ENCODE peak calls at places on chromosomes 7 and 10, in nine cellular contexts. F is occipital lobe; X is NCI-H2081 treated with DMSO at 0.1 percent for 48 hours; G is fibroblast of lung; I is NCI-H774; T is activated CD8-positive, alpha-beta memory T cell treated with anti-CD3 and anti-CD28 coated beads for 24 hours; R is brain pericyte; P is AG08396; W is naive B cell. Z is an unnamed sample.

GRCh38 chr10:75406158-75407065 is 4.8 kb upstream of the ZNF503 start:
- DNase-seq in F (no peak), X (no peak), G (no peak), I (no peak), T (no peak), R (no peak), P (no peak), W (no peak), Z (no peak)

GRCh38 chr7:71133232-71133622 is 1.3 kb downstream of the GALNT17 start:
- DNase-seq in F (no peak), X (no peak), G (no peak), I (no peak), T (no peak), R (no peak), P (no peak), W (no peak), Z (no peak)

GRCh38 chr7:18040196-18040595 is 12.6 kb upstream of the PRPS1L1 start:
- DNase-seq in F (no peak), X (no peak), G (peak), I (no peak), T (no peak), R (peak), P (peak), W (no peak), Z (no peak)

GRCh38 chr10:113711142-113711541 is 31.4 kb downstream of the CASP7 start:
- DNase-seq in F (no peak), X (no peak), G (no peak), I (no peak), T (no peak), R (no peak), P (no peak), W (no peak), Z (no peak)

GRCh38 chr10:121687094-121687850 is 89.0 kb upstream of the FGFR2 start:
- DNase-seq in F (no peak), X (no peak), G (no peak), I (no peak), T (no peak), R (no peak), P (no peak), W (no peak), Z (no peak)

GRCh38 chr7:132828502-132828901 is 252.2 kb upstream of the PLXNA4 start:
- DNase-seq in F (no peak), X (no peak), G (no peak), I (no peak), T (no peak), R (no peak), P (no peak), W (no peak), Z (no peak)

GRCh38 chr10:17454181-17454800 is at the start of gene ST8SIA6:
- DNase-seq in F (no peak), X (no peak), G (peak), I (no peak), T (peak), R (no peak), P (peak), W (no peak), Z (peak)

GRCh38 chr7:7862393-7862792 is 106.2 kb upstream of the GLCCI1 start:
- DNase-seq in F (no peak), X (no peak), G (no peak), I (no peak), T (no peak), R (no peak), P (no peak), W (no peak), Z (no peak)

GRCh38 chr7:21448974-21449373 is 21.1 kb downstream of the SP4 start:
- DNase-seq in F (no peak), X (no peak), G (no peak), I (no peak), T (no peak), R (no peak), P (no peak), W (no peak), Z (no peak)

GRCh38 chr10:10869592-10869991 is 148.1 kb upstream of the CELF2 start:
- DNase-seq in F (no peak), X (no peak), G (peak), I (no peak), T (no peak), R (no peak), P (no peak), W (no peak), Z (no peak)

GRCh38 chr7:94698275-94698674 is 42.3 kb upstream of the SGCE start:
- DNase-seq in F (no peak), X (no peak), G (peak), I (no peak), T (no peak), R (peak), P (peak), W (no peak), Z (no peak)

Z was measured in GM12892.